ENCODE peak calls at places on chromosome 12, in seven cellular contexts. N, A, O, Q, U, G and K are unnamed samples.

GRCh38 chr12:130993759-130994670 is 40.3 kb downstream of the ADGRD1 start:
- DNase-seq in G (no peak), A (no peak), O (no peak), Q (no peak), N (peak), U (no peak), K (peak)

GRCh38 chr12:116592116-116592637 is 33.0 kb downstream of the MAP1LC3B2 start:
- DNase-seq in A (no peak), N (no peak), Q (peak), G (no peak), U (no peak), O (no peak), K (no peak)

GRCh38 chr12:59891180-59891579 is 295.4 kb downstream of the SLC16A7 start:
- DNase-seq in Q (no peak), O (no peak), A (no peak), N (no peak), U (no peak), G (no peak), K (no peak)

GRCh38 chr12:125283521-125283920 is 218.3 kb downstream of the AACS start:
- DNase-seq in N (no peak), O (no peak), A (no peak), Q (no peak), U (no peak), G (no peak), K (no peak)

GRCh38 chr12:91274886-91275285 is 92.3 kb upstream of the DCN start:
- DNase-seq in U (peak), G (no peak), O (no peak), N (no peak), Q (peak), A (no peak), K (no peak)

GRCh38 chr12:101116911-101117310 is 93.1 kb downstream of the SLC5A8 start:
- DNase-seq in A (no peak), Q (no peak), O (no peak), U (no peak), N (no peak), G (no peak), K (peak)

GRCh38 chr12:19428261-19428660 is 11.0 kb upstream of the AEBP2 start:
- DNase-seq in N (no peak), A (no peak), Q (no peak), G (no peak), O (no peak), U (no peak), K (no peak)

GRCh38 chr12:99121476-99121965 is 476.4 kb downstream of the APAF1 start:
- DNase-seq in G (no peak), O (no peak), Q (no peak), N (no peak), U (no peak), A (no peak), K (peak)

GRCh38 chr12:116236986-116237385 is 40.5 kb downstream of the MED13L start:
- DNase-seq in G (no peak), N (no peak), O (no peak), A (no peak), Q (no peak), U (no peak), K (no peak)

GRCh38 chr12:3148366-3149000 is 71.3 kb downstream of the TSPAN9 start:
- DNase-seq in N (no peak), O (no peak), G (no peak), Q (no peak), A (no peak), U (no peak), K (no peak)

GRCh38 chr12:3122841-3123678 is 45.9 kb downstream of the TSPAN9 start:
- DNase-seq in N (no peak), Q (peak), O (no peak), U (peak), A (no peak), G (no peak), K (no peak)

GRCh38 chr12:55057466-55057865 is 37.7 kb downstream of the NEUROD4 start:
- DNase-seq in G (no peak), Q (no peak), A (no peak), O (no peak), N (no peak), U (peak), K (no peak)

GRCh38 chr12:47190271-47190750 is 110.6 kb upstream of the AMIGO2 start:
- DNase-seq in G (no peak), U (no peak), A (no peak), N (no peak), O (no peak), Q (no peak), K (no peak)